ENCODE peak calls at places on chromosomes 13 and 19, in eight cellular contexts. M, R, B, L, T, W, N and D are unnamed samples.

GRCh38 chr19:4115050-4115817 is 8.7 kb downstream of the MAP2K2 start:
- DNase-seq in M (peak), R (no peak), B (no peak), L (no peak), T (no peak), W (no peak), N (no peak), D (no peak)

GRCh38 chr19:55109527-55110291 is 7.7 kb downstream of the PPP1R12C start:
- DNase-seq in M (no peak), R (no peak), B (no peak), L (no peak), T (no peak), W (no peak), N (no peak), D (no peak)

GRCh38 chr19:19110410-19111137 is 27.7 kb downstream of the TMEM161A start:
- DNase-seq in M (no peak), R (no peak), B (no peak), L (no peak), T (peak), W (no peak), N (no peak), D (no peak)

GRCh38 chr13:50576156-50576555 is 267.3 kb downstream of the DLEU7 start:
- DNase-seq in M (no peak), R (peak), B (no peak), L (no peak), T (no peak), W (no peak), N (peak), D (no peak)

GRCh38 chr13:40980466-40980865 is 38.6 kb downstream of the ELF1 start:
- DNase-seq in M (no peak), R (no peak), B (no peak), L (no peak), T (no peak), W (no peak), N (no peak), D (no peak)

GRCh38 chr13:79933389-79933788 is 407.5 kb downstream of the SPRY2 start:
- DNase-seq in M (no peak), R (no peak), B (no peak), L (no peak), T (no peak), W (peak), N (no peak), D (no peak)

GRCh38 chr19:40294560-40294959 is 9.4 kb upstream of the AKT2 start:
- DNase-seq in M (peak), R (no peak), B (no peak), L (no peak), T (no peak), W (no peak), N (no peak), D (no peak)

GRCh38 chr19:33456845-33457220 is 64.8 kb downstream of the PEPD start:
- DNase-seq in M (peak), R (no peak), B (no peak), L (no peak), T (no peak), W (no peak), N (peak), D (no peak)

GRCh38 chr13:28856284-28856683 is 36.1 kb downstream of the MTUS2 start:
- DNase-seq in M (no peak), R (no peak), B (no peak), L (no peak), T (no peak), W (no peak), N (no peak), D (no peak)

GRCh38 chr19:35555301-35556005 is 8.0 kb downstream of the ATP4A start:
- DNase-seq in M (no peak), R (no peak), B (no peak), L (no peak), T (peak), W (peak), N (no peak), D (peak)

GRCh38 chr19:18425515-18426415 is 6.6 kb downstream of the SSBP4 start:
- DNase-seq in M (no peak), R (no peak), B (no peak), L (no peak), T (peak), W (no peak), N (no peak), D (peak)

GRCh38 chr13:50437252-50437651 is 406.2 kb downstream of the DLEU7 start:
- DNase-seq in M (no peak), R (no peak), B (peak), L (no peak), T (no peak), W (no peak), N (no peak), D (no peak)

GRCh38 chr13:29859971-29860370 is 9.6 kb upstream of the UBL3 start:
- DNase-seq in M (no peak), R (no peak), B (no peak), L (no peak), T (peak), W (peak), N (no peak), D (peak)

GRCh38 chr19:19539738-19540703 is 2.0 kb downstream of the CILP2 start:
- DNase-seq in M (no peak), R (peak), B (no peak), L (no peak), T (peak), W (no peak), N (peak), D (peak)

GRCh38 chr19:1789282-1790020 is 22.6 kb downstream of the ATP8B3 start:
- DNase-seq in M (no peak), R (no peak), B (no peak), L (no peak), T (no peak), W (no peak), N (no peak), D (no peak)

GRCh38 chr19:12937243-12938053 is 961 bp upstream of the CALR start:
- DNase-seq in M (no peak), R (no peak), B (no peak), L (peak), T (no peak), W (no peak), N (no peak), D (no peak)

GRCh38 chr19:47560999-47561398 is 11.9 kb downstream of the ZNF541 start:
- DNase-seq in M (no peak), R (no peak), B (no peak), L (no peak), T (no peak), W (no peak), N (no peak), D (no peak)

GRCh38 chr19:6062274-6062673 is 48.0 kb downstream of the RFX2 start:
- DNase-seq in M (peak), R (no peak), B (no peak), L (no peak), T (peak), W (no peak), N (peak), D (peak)

GRCh38 chr13:100667894-100668293 is 6.7 kb downstream of the TMTC4 start:
- DNase-seq in M (no peak), R (no peak), B (no peak), L (no peak), T (no peak), W (no peak), N (no peak), D (no peak)

GRCh38 chr13:30119476-30119875 is 187.9 kb downstream of the KATNAL1 start:
- DNase-seq in M (no peak), R (peak), B (no peak), L (no peak), T (peak), W (peak), N (no peak), D (peak)

GRCh38 chr19:17695198-17695597 is 7.0 kb upstream of the UNC13A start:
- DNase-seq in M (no peak), R (no peak), B (no peak), L (no peak), T (no peak), W (no peak), N (no peak), D (no peak)

GRCh38 chr13:76936736-76937135 is 11.6 kb upstream of the ACOD1 start:
- DNase-seq in M (no peak), R (no peak), B (no peak), L (no peak), T (peak), W (peak), N (no peak), D (peak)

GRCh38 chr19:610801-611505 is 21.3 kb downstream of the HCN2 start:
- DNase-seq in M (no peak), R (no peak), B (peak), L (peak), T (peak), W (peak), N (no peak), D (peak)

GRCh38 chr13:41812851-41813250 is 148.1 kb downstream of the VWA8 start:
- DNase-seq in M (no peak), R (no peak), B (no peak), L (no peak), T (no peak), W (no peak), N (no peak), D (no peak)

GRCh38 chr19:32168606-32169005 is 176.8 kb upstream of the ZNF507 start:
- DNase-seq in M (no peak), R (no peak), B (no peak), L (no peak), T (no peak), W (no peak), N (no peak), D (no peak)

GRCh38 chr13:24161010-24161775 is 673 bp downstream of the SPATA13 start:
- DNase-seq in M (no peak), R (peak), B (no peak), L (no peak), T (peak), W (peak), N (peak), D (no peak)

GRCh38 chr13:74870865-74871264 is 611.1 kb downstream of the TBC1D4 start:
- DNase-seq in M (no peak), R (no peak), B (no peak), L (no peak), T (peak), W (peak), N (no peak), D (peak)

GRCh38 chr19:814108-815078 is 7.4 kb downstream of the PLPPR3 start:
- DNase-seq in M (no peak), R (no peak), B (no peak), L (no peak), T (no peak), W (no peak), N (no peak), D (no peak)

GRCh38 chr19:53545271-53546065 is 7.5 kb downstream of the ZNF331 start:
- DNase-seq in M (no peak), R (peak), B (no peak), L (no peak), T (peak), W (peak), N (no peak), D (no peak)

GRCh38 chr13:74290324-74290773 is 156.1 kb upstream of the KLF12 start:
- DNase-seq in M (no peak), R (peak), B (peak), L (no peak), T (peak), W (peak), N (no peak), D (peak)

GRCh38 chr13:110387451-110388140 is 80.5 kb downstream of the COL4A2 start:
- DNase-seq in M (no peak), R (peak), B (no peak), L (no peak), T (no peak), W (no peak), N (no peak), D (peak)

GRCh38 chr19:14059093-14059480 is 2.8 kb downstream of the PALM3 start:
- DNase-seq in M (no peak), R (no peak), B (no peak), L (no peak), T (no peak), W (no peak), N (no peak), D (no peak)

GRCh38 chr19:16890461-16891184 is 1.8 kb downstream of the F2RL3 start:
- DNase-seq in M (no peak), R (no peak), B (no peak), L (no peak), T (no peak), W (no peak), N (no peak), D (no peak)

GRCh38 chr19:3146677-3147100 is 10.9 kb downstream of the GNA15 start:
- DNase-seq in M (no peak), R (no peak), B (no peak), L (no peak), T (no peak), W (peak), N (peak), D (no peak)

GRCh38 chr13:48647625-48648024 is 6.1 kb upstream of the CYSLTR2 start:
- DNase-seq in M (no peak), R (no peak), B (no peak), L (no peak), T (no peak), W (no peak), N (no peak), D (no peak)

GRCh38 chr13:113806526-113806925 is 47.5 kb downstream of the TMEM255B start:
- DNase-seq in M (no peak), R (no peak), B (no peak), L (no peak), T (no peak), W (no peak), N (no peak), D (no peak)
- TF ChIP-seq CTCF in M (no peak), R (no peak), B (no peak), L (no peak), T (no peak), W (no peak), N (no peak), D (no peak)

GRCh38 chr19:10871711-10872550 is 578 bp downstream of the CARM1 start:
- DNase-seq in M (no peak), R (no peak), B (no peak), L (no peak), T (no peak), W (peak), N (peak), D (no peak)
- TF ChIP-seq CTCF in M (no peak), R (peak), B (peak), L (no peak), T (no peak), W (no peak), N (no peak), D (no peak)

GRCh38 chr13:45700971-45701900 is 884 bp upstream of the CBY2 start:
- DNase-seq in M (no peak), R (no peak), B (no peak), L (no peak), T (no peak), W (no peak), N (no peak), D (no peak)
- TF ChIP-seq CTCF in M (no peak), R (no peak), B (no peak), L (no peak), T (no peak), W (no peak), N (no peak), D (no peak)

DNA sequence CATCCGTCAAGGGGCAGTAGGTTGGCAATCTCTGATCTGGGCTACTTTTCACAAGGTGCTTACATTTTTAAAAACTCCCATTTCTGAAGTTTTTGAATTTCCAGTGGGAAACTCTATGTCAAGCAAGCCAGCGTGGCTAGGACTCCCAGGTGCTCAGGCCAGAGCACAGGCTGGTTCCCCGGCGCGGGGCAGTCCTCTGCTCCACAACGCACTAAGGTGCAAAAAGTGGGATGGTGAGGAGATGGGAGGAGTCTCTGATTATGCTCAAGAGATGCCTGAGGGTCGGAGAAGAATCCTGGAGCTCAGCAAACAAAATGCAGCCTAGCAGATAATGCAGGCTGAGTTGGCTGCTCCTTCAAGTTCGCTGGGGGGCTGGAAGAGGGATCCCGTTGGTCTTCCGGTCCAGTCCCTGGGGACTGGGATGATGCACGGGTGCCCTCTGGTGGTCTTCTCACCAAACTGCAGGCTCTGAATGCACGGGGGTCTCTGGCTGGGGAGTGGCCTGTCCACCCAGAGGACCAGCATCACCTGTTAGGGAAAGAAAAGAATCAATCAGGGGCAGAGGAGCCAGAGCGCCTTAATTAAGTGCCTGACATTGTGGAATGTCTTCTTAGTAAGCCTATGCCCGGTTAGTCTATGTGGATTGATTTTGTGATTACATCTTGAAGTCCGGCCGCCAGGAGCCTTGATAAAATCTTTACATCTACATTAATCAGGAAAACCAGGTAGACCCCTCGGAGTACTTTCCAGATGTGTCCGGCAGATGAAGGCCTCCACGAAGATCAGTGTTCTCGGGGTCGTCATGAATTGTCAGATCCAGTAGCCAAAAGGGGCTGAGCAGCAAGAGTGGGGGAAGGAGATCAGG is 244.4 kb upstream of the MAB21L1 start:
- DNase-seq in M (peak), R (peak), B (no peak), L (no peak), T (peak), W (peak), N (peak), D (peak)
- TF ChIP-seq CTCF in M (peak), R (peak), B (peak), L (peak), T (peak), W (peak), N (peak), D (peak)